ENCODE peak calls at places on chromosomes 12 and 14, in four cellular contexts. One of them, this sample, is unnamed.
A peak's percentile ranks its signal among the peaks of the same experiment; 100 is the strongest.

GRCh38 chr14:33848706-33849454 is 102.0 kb downstream of the EGLN3 start:
- DNase-seq in ELF-1: peak; percentile 97
- DNase-seq in SHP77: peak; percentile 93
- DNase-seq in NCI-H2171 treated with DMSO at 0.1 percent for 48 hours: peak; percentile 69
- DNase-seq in this sample: peak; percentile 92

GRCh38 chr14:30521899-30522736 is 36.8 kb upstream of the G2E3 start:
- DNase-seq in ELF-1: no peak
- DNase-seq in NCI-H2171 treated with DMSO at 0.1 percent for 48 hours: peak; percentile 68
- DNase-seq in SHP77: peak; percentile 30
- DNase-seq in this sample: peak; percentile 58

GRCh38 chr14:100534528-100535286 is 52.5 kb downstream of the BEGAIN start:
- DNase-seq in NCI-H2171 treated with DMSO at 0.1 percent for 48 hours: no peak
- DNase-seq in ELF-1: peak; percentile 2
- DNase-seq in SHP77: no peak
- DNase-seq in this sample: no peak

GRCh38 chr12:21828111-21828775 is 53.7 kb upstream of the KCNJ8 start:
- DNase-seq in SHP77: no peak
- DNase-seq in ELF-1: no peak
- DNase-seq in NCI-H2171 treated with DMSO at 0.1 percent for 48 hours: no peak
- DNase-seq in this sample: no peak

GRCh38 chr12:4307593-4308333 is 13.2 kb upstream of the TIGAR start:
- DNase-seq in ELF-1: peak; percentile 97
- DNase-seq in NCI-H2171 treated with DMSO at 0.1 percent for 48 hours: peak; percentile 96
- DNase-seq in SHP77: peak; percentile 42
- DNase-seq in this sample: peak; percentile 98

GRCh38 chr12:125861299-125862281 is 796.4 kb downstream of the AACS start:
- DNase-seq in NCI-H2171 treated with DMSO at 0.1 percent for 48 hours: peak; percentile 28
- DNase-seq in SHP77: no peak
- DNase-seq in ELF-1: no peak
- DNase-seq in this sample: no peak

GRCh38 chr12:130421896-130422295 is 84.2 kb downstream of the PIWIL1 start:
- DNase-seq in NCI-H2171 treated with DMSO at 0.1 percent for 48 hours: no peak
- DNase-seq in SHP77: no peak
- DNase-seq in ELF-1: no peak
- DNase-seq in this sample: no peak

GRCh38 chr14:104680056-104680805 is 9.2 kb upstream of the INF2 start:
- DNase-seq in ELF-1: peak; percentile 76
- DNase-seq in NCI-H2171 treated with DMSO at 0.1 percent for 48 hours: no peak
- DNase-seq in SHP77: no peak
- DNase-seq in this sample: no peak

GRCh38 chr14:99345472-99345871 is 73.5 kb upstream of the BCL11B start:
- DNase-seq in NCI-H2171 treated with DMSO at 0.1 percent for 48 hours: no peak
- DNase-seq in ELF-1: no peak
- DNase-seq in SHP77: no peak
- DNase-seq in this sample: no peak

GRCh38 chr12:80257920-80258319 is 158.6 kb downstream of the OTOGL start:
- DNase-seq in SHP77: no peak
- DNase-seq in NCI-H2171 treated with DMSO at 0.1 percent for 48 hours: no peak
- DNase-seq in ELF-1: no peak
- DNase-seq in this sample: no peak

GRCh38 chr12:65892905-65893304 is 68.6 kb downstream of the HMGA2 start:
- DNase-seq in SHP77: no peak
- DNase-seq in NCI-H2171 treated with DMSO at 0.1 percent for 48 hours: no peak
- DNase-seq in ELF-1: no peak
- DNase-seq in this sample: no peak

GRCh38 chr12:56521590-56522371 is at the start of gene RBMS2:
- DNase-seq in NCI-H2171 treated with DMSO at 0.1 percent for 48 hours: peak; percentile 48
- DNase-seq in SHP77: peak; percentile 56
- DNase-seq in ELF-1: peak; percentile 91
- DNase-seq in this sample: peak; percentile 91

GRCh38 chr12:6626654-6627283 is 9.0 kb downstream of the LPAR5 start:
- DNase-seq in SHP77: no peak
- DNase-seq in ELF-1: no peak
- DNase-seq in NCI-H2171 treated with DMSO at 0.1 percent for 48 hours: no peak
- DNase-seq in this sample: no peak

GRCh38 chr12:110467847-110468211 is 228 bp downstream of the GPN3 start:
- DNase-seq in ELF-1: no peak
- DNase-seq in NCI-H2171 treated with DMSO at 0.1 percent for 48 hours: no peak
- DNase-seq in SHP77: no peak
- DNase-seq in this sample: no peak

GRCh38 chr12:117489671-117490070 is 128.2 kb upstream of the NOS1 start:
- DNase-seq in SHP77: no peak
- DNase-seq in ELF-1: no peak
- DNase-seq in NCI-H2171 treated with DMSO at 0.1 percent for 48 hours: no peak
- DNase-seq in this sample: no peak

GRCh38 chr12:22974865-22975264 is 349.9 kb downstream of the ETNK1 start:
- DNase-seq in ELF-1: no peak
- DNase-seq in SHP77: no peak
- DNase-seq in NCI-H2171 treated with DMSO at 0.1 percent for 48 hours: no peak
- DNase-seq in this sample: no peak

GRCh38 chr12:131390408-131391100 is 320.3 kb upstream of the SFSWAP start:
- DNase-seq in ELF-1: peak; percentile 81
- DNase-seq in NCI-H2171 treated with DMSO at 0.1 percent for 48 hours: no peak
- DNase-seq in SHP77: no peak
- DNase-seq in this sample: no peak

GRCh38 chr12:3436496-3437060 is 54.4 kb upstream of the PRMT8 start:
- DNase-seq in NCI-H2171 treated with DMSO at 0.1 percent for 48 hours: no peak
- DNase-seq in ELF-1: no peak
- DNase-seq in SHP77: peak; percentile 28
- DNase-seq in this sample: peak; percentile 80

GRCh38 chr12:52190860-52191729 is 719 bp downstream of the KRT80 start:
- DNase-seq in SHP77: no peak
- DNase-seq in NCI-H2171 treated with DMSO at 0.1 percent for 48 hours: no peak
- DNase-seq in ELF-1: no peak
- DNase-seq in this sample: no peak

GRCh38 chr12:85779768-85780167 is 56.4 kb downstream of the RASSF9 start:
- DNase-seq in SHP77: peak; percentile 75
- DNase-seq in ELF-1: no peak
- DNase-seq in NCI-H2171 treated with DMSO at 0.1 percent for 48 hours: no peak
- DNase-seq in this sample: no peak

GRCh38 chr12:67650127-67650495 is 1.6 kb downstream of the DYRK2 start:
- DNase-seq in SHP77: no peak
- DNase-seq in NCI-H2171 treated with DMSO at 0.1 percent for 48 hours: no peak
- DNase-seq in ELF-1: no peak
- DNase-seq in this sample: peak; percentile 39

GRCh38 chr12:92602476-92602875 is 100.3 kb upstream of the PLEKHG7 start:
- DNase-seq in SHP77: no peak
- DNase-seq in NCI-H2171 treated with DMSO at 0.1 percent for 48 hours: no peak
- DNase-seq in ELF-1: no peak
- DNase-seq in this sample: no peak

This sample was measured in NCI-H82.